ENCODE peak calls at places on chromosomes 1 and 21, in nine cellular contexts. E is left lung; F is kidney; V is A549; J is K562; R is psoas muscle; Z is CD4-positive, alpha-beta memory T cell; M is trophoblast cell; D is Karpas-422. G is an unnamed sample.

GRCh38 chr1:234963180-234963903 is 165.3 kb downstream of the TOMM20 start:
- DNase-seq in E (peak; percentile 95), F (peak; percentile 94), V (peak; percentile 92), J (peak; percentile 80), R (peak; percentile 90), Z (peak; percentile 85), M (peak; percentile 96), D (peak; percentile 92), G (peak; percentile 86)

GRCh38 chr21:45997205-45997494 is 15.6 kb downstream of the COL6A1 start:
- DNase-seq in E (no peak), F (no peak), V (no peak), J (no peak), R (no peak), Z (no peak), M (no peak), D (no peak), G (no peak)

GRCh38 chr1:25685938-25686665 is 69.5 kb downstream of the MAN1C1 start:
- DNase-seq in E (no peak), F (no peak), V (no peak), J (no peak), R (peak; percentile 87), Z (no peak), M (no peak), D (no peak), G (no peak)

GRCh38 chr1:186819140-186819539 is 9.6 kb upstream of the PLA2G4A start:
- DNase-seq in E (no peak), F (no peak), V (no peak), J (no peak), R (no peak), Z (no peak), M (peak; percentile 12), D (no peak), G (no peak)

GRCh38 chr1:203175237-203176181 is at the start of gene MYBPH:
- DNase-seq in E (no peak), F (peak; percentile 66), V (no peak), J (no peak), R (peak; percentile 73), Z (no peak), M (no peak), D (peak; percentile 98), G (no peak)

GRCh38 chr1:85240174-85240601 is 19.3 kb downstream of the C1orf52 start:
- DNase-seq in E (peak; percentile 61), F (no peak), V (no peak), J (peak; percentile 30), R (no peak), Z (peak; percentile 11), M (peak; percentile 19), D (no peak), G (no peak)

GRCh38 chr1:174469687-174470086 is 21.9 kb downstream of the GPR52 start:
- DNase-seq in E (no peak), F (no peak), V (no peak), J (no peak), R (no peak), Z (no peak), M (no peak), D (no peak), G (no peak)

GRCh38 chr1:152870831-152871730 is 7.0 kb upstream of the SMCP start:
- DNase-seq in E (no peak), F (no peak), V (peak; percentile 45), J (peak; percentile 51), R (no peak), Z (no peak), M (peak; percentile 71), D (peak; percentile 79), G (no peak)

GRCh38 chr1:235739631-235740030 is 90.0 kb upstream of the GNG4 start:
- DNase-seq in E (no peak), F (no peak), V (no peak), J (no peak), R (no peak), Z (no peak), M (no peak), D (no peak), G (no peak)

GRCh38 chr1:2049517-2050481 is at the start of gene PRKCZ:
- DNase-seq in E (peak; percentile 94), F (peak; percentile 97), V (peak; percentile 86), J (peak; percentile 45), R (peak; percentile 76), Z (peak; percentile 93), M (peak; percentile 95), D (no peak), G (peak; percentile 94)

GRCh38 chr1:4375812-4376211 is 278.6 kb upstream of the AJAP1 start:
- DNase-seq in E (no peak), F (no peak), V (peak; percentile 32), J (no peak), R (no peak), Z (no peak), M (no peak), D (no peak), G (no peak)

GRCh38 chr1:4367230-4367629 is 287.2 kb upstream of the AJAP1 start:
- DNase-seq in E (no peak), F (no peak), V (no peak), J (no peak), R (no peak), Z (no peak), M (no peak), D (no peak), G (no peak)

GRCh38 chr1:4366091-4366490 is 288.3 kb upstream of the AJAP1 start:
- DNase-seq in E (no peak), F (no peak), V (no peak), J (no peak), R (no peak), Z (no peak), M (no peak), D (no peak), G (no peak)

GRCh38 chr1:4369335-4369734 is 285.1 kb upstream of the AJAP1 start:
- DNase-seq in E (no peak), F (no peak), V (no peak), J (no peak), R (no peak), Z (no peak), M (no peak), D (no peak), G (no peak)

DNA sequence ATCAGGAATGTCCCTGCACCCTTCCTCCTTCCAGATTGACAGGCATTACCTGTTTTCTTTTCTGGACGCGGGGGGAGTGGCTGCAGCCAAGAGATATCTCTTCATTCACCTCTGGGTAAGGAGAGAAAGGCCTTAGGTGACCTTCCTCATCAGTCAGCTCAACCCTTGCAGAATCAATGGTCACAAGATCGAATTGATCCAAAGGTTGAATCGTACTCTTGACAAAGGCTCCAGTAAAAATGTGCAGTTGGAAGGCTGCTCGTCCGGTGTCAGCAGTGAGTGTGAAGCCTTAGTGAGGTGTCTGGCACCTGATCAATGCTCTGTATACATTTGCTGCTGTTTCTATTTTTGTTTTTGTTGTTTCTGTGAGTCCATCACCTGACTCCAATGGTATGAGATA is 282.6 kb upstream of the AJAP1 start:
- DNase-seq in E (no peak), F (no peak), V (no peak), J (no peak), R (no peak), Z (no peak), M (no peak), D (no peak), G (no peak)
- H3K27ac ChIP-seq in E (no peak overlapping the region), F (no peak overlapping the region), V (no peak overlapping the region), J (no peak overlapping the region), R (no peak overlapping the region), Z (no peak overlapping the region), M (no peak overlapping the region), D (no peak overlapping the region), G (no peak overlapping the region)

DNA sequence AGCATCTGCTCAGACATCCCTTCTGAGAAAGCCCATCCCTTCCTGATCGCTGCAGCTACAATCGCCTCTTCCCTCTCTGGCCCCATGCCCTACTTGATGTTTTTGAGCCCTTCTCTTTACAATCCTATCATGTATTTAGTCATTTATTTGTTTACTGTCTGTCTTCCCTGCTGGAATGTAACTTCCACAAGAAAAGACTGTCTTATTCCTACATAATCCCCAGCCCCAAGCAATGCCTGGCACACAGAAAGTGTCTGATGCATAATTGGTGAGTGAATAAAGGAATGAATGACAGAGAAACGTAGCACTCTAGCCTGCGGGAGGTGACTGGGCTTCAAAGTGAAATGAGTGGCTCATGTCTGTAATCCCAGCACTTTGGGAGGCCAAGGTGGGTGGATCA is 25.4 kb downstream of the ECE1 start:
- DNase-seq in E (no peak), F (no peak), V (peak; percentile 92), J (no peak), R (no peak), Z (no peak), M (no peak), D (no peak), G (no peak)
- H3K4me1 ChIP-seq in E (peaks cover 68% of the 10 kb centered on the region), F (peaks cover 34% of the 10 kb centered on the region), V (peaks cover 92% of the 10 kb centered on the region), J (peaks cover 53% of the 10 kb centered on the region), R (peaks cover 21% of the 10 kb centered on the region), Z (peaks cover 35% of the 10 kb centered on the region), M (peaks cover 12% of the 10 kb centered on the region), D (no peaks in the 10 kb centered on the region), G (peaks cover 8% of the 10 kb centered on the region)

GRCh38 chr1:150256193-150256548 is 1.4 kb upstream of the CA14 start:
- DNase-seq in E (no peak), F (no peak), V (no peak), J (no peak), R (no peak), Z (no peak), M (no peak), D (peak; percentile 56), G (no peak)

GRCh38 chr1:150259217-150259616 is 1.6 kb downstream of the CA14 start:
- DNase-seq in E (no peak), F (no peak), V (no peak), J (no peak), R (no peak), Z (no peak), M (no peak), D (no peak), G (no peak)

GRCh38 chr1:150257624-150258274 is at the start of gene CA14:
- DNase-seq in E (no peak), F (no peak), V (no peak), J (peak; percentile 48), R (peak; percentile 65), Z (no peak), M (no peak), D (no peak), G (no peak)

GRCh38 chr1:150258275-150258666 is 697 bp downstream of the CA14 start:
- DNase-seq in E (no peak), F (no peak), V (no peak), J (no peak), R (no peak), Z (no peak), M (no peak), D (no peak), G (no peak)

GRCh38 chr1:150256549-150257341 is 829 bp upstream of the CA14 start:
- DNase-seq in E (no peak), F (no peak), V (no peak), J (no peak), R (no peak), Z (no peak), M (peak; percentile 12), D (no peak), G (no peak)
- H3K4me3 ChIP-seq in E (no peak overlapping the region), F (no peak overlapping the region), V (no peak overlapping the region), J (no peak overlapping the region), R (peak overlapping the region; percentile 54), Z (no peak overlapping the region), M (no peak overlapping the region), D (peak overlapping the region; percentile 65), G (no peak overlapping the region)

DNA sequence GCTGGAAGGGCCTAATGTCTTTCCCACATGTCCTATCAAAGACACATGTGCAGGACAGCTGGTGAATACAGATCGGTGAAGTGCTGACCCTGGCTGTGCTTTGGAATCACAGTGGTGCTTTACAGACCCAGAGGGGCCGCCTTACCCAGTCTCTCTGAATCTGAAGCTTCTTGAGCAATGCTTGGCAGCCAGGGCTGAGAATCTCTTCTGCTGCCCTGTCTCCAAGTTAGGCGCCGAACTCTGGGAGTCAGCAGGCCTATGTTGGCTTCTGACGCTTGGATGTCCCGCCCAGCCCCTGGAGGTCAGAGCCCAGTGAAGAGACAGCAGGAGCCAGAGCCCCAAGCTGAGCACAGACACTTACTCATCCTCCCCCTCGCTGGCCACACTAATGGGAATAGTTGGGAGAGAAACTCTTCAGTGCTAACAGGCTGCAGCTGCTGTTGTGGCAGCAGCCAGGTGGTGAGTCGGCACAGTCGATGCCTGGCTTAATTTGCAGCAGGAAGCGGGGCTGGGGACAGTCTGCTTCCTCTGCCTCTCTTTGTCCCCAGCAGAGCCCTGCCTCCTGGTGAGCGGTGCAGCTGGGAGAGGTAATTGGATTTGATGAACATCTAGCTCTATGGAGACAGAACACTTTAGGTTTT is 68.1 kb downstream of the URB2 start:
- DNase-seq in E (peak; percentile 71), F (peak; percentile 88), V (peak; percentile 7), J (no peak), R (peak; percentile 90), Z (no peak), M (no peak), D (no peak), G (no peak)
- H3K27ac ChIP-seq in E (no peak overlapping the region), F (no peak overlapping the region), V (peak overlapping the region; percentile 45), J (no peak overlapping the region), R (peak overlapping the region; percentile 74), Z (no peak overlapping the region), M (peak overlapping the region; percentile 4), D (no peak overlapping the region), G (no peak overlapping the region)